ENCODE peak calls at places on chromosomes 12 and 14, in eight cellular contexts. Q is smooth muscle cell of the brain vasculature; A is G401; I is IMR-90; F is HT1080; U is neural crest cell; L is activated CD4-positive, alpha-beta T cell treated with anti-CD3 and anti-CD28 coated beads, Interleukin-2, amount 50 U/mL, for 24 hours; M is nephron progenitor cell. P is an unnamed sample.

GRCh38 chr12:18470251-18470650 is 208.9 kb downstream of the PIK3C2G start:
- DNase-seq in Q (no peak), A (no peak), I (no peak), F (no peak), U (no peak), L (no peak), M (no peak), P (no peak)

GRCh38 chr14:21978184-21978998 is 304.8 kb upstream of the OR4E1 start:
- DNase-seq in Q (no peak), A (peak; percentile 2), I (peak; percentile 15), F (peak; percentile 29), U (peak; percentile 53), L (peak; percentile 40), M (peak; percentile 68), P (peak; percentile 33)

GRCh38 chr12:50402270-50403000 is 1.8 kb downstream of the LARP4 start:
- DNase-seq in Q (no peak), A (no peak), I (no peak), F (no peak), U (no peak), L (no peak), M (no peak), P (peak; percentile 37)

GRCh38 chr14:70981005-70981952 is 74.0 kb downstream of the PCNX1 start:
- DNase-seq in Q (no peak), A (no peak), I (peak; percentile 15), F (peak; percentile 23), U (no peak), L (no peak), M (no peak), P (no peak)

GRCh38 chr14:72892879-72893635 is 844 bp downstream of the DPF3 start:
- DNase-seq in Q (no peak), A (peak; percentile 62), I (no peak), F (no peak), U (peak; percentile 25), L (no peak), M (peak; percentile 66), P (peak; percentile 67)

GRCh38 chr12:28033538-28033915 is 61.0 kb upstream of the PTHLH start:
- DNase-seq in Q (no peak), A (no peak), I (peak; percentile 74), F (peak; percentile 82), U (no peak), L (no peak), M (no peak), P (peak; percentile 84)

GRCh38 chr12:104750061-104750460 is 208.0 kb downstream of the SLC41A2 start:
- DNase-seq in Q (no peak), A (no peak), I (peak; percentile 75), F (peak; percentile 53), U (no peak), L (no peak), M (no peak), P (peak; percentile 61)

GRCh38 chr14:58533417-58533816 is 104.3 kb upstream of the DACT1 start:
- DNase-seq in Q (peak; percentile 43), A (no peak), I (no peak), F (no peak), U (peak; percentile 23), L (no peak), M (peak; percentile 14), P (peak; percentile 1)

GRCh38 chr14:102824832-102825231 is 47.6 kb downstream of the TRAF3 start:
- DNase-seq in Q (no peak), A (peak; percentile 91), I (peak; percentile 86), F (peak; percentile 86), U (no peak), L (no peak), M (no peak), P (peak; percentile 75)

GRCh38 chr12:3168775-3169221 is 91.6 kb downstream of the TSPAN9 start:
- DNase-seq in Q (peak; percentile 52), A (peak; percentile 92), I (peak; percentile 99), F (peak; percentile 96), U (no peak), L (no peak), M (no peak), P (peak; percentile 98)

GRCh38 chr14:68561531-68562007 is 231.3 kb downstream of the ZFP36L1 start:
- DNase-seq in Q (no peak), A (no peak), I (no peak), F (no peak), U (no peak), L (no peak), M (no peak), P (peak; percentile 34)

GRCh38 chr12:18653465-18653864 is 84.3 kb downstream of the PLCZ1 start:
- DNase-seq in Q (no peak), A (no peak), I (no peak), F (no peak), U (no peak), L (no peak), M (no peak), P (no peak)

GRCh38 chr12:96907681-96908163 is 665 bp downstream of the NEDD1 start:
- DNase-seq in Q (no peak), A (peak; percentile 16), I (peak; percentile 25), F (peak; percentile 31), U (peak; percentile 8), L (peak; percentile 1), M (peak; percentile 20), P (peak; percentile 59)

GRCh38 chr12:7068240-7068993 is 7.9 kb downstream of the C1S start:
- DNase-seq in Q (no peak), A (peak; percentile 92), I (peak; percentile 24), F (no peak), U (no peak), L (no peak), M (no peak), P (no peak)

GRCh38 chr12:98154850-98155249 is 360.5 kb upstream of the TMPO start:
- DNase-seq in Q (no peak), A (no peak), I (no peak), F (peak; percentile 11), U (peak; percentile 20), L (no peak), M (peak; percentile 49), P (no peak)

GRCh38 chr12:11652351-11653040 is 3.0 kb downstream of the ETV6 start:
- DNase-seq in Q (no peak), A (no peak), I (peak; percentile 67), F (peak; percentile 57), U (no peak), L (no peak), M (no peak), P (peak; percentile 73)

GRCh38 chr12:100473716-100474150 is at the start of gene NR1H4:
- DNase-seq in Q (no peak), A (no peak), I (peak; percentile 73), F (no peak), U (no peak), L (no peak), M (no peak), P (peak; percentile 39)

GRCh38 chr12:120359159-120359527 is 9.8 kb downstream of the MSI1 start:
- DNase-seq in Q (no peak), A (no peak), I (no peak), F (no peak), U (no peak), L (no peak), M (no peak), P (no peak)

GRCh38 chr12:97767347-97767746 is 304.7 kb downstream of the RMST start:
- DNase-seq in Q (no peak), A (no peak), I (no peak), F (no peak), U (no peak), L (no peak), M (no peak), P (no peak)

GRCh38 chr12:50579757-50580267 is 75.0 kb downstream of the DIP2B start:
- DNase-seq in Q (no peak), A (no peak), I (peak; percentile 60), F (peak; percentile 78), U (no peak), L (no peak), M (no peak), P (peak; percentile 84)

GRCh38 chr12:39541471-39541870 is 78.1 kb downstream of the ABCD2 start:
- DNase-seq in Q (no peak), A (no peak), I (no peak), F (no peak), U (no peak), L (no peak), M (no peak), P (no peak)

GRCh38 chr14:50825307-50825706 is 5.7 kb downstream of the NIN start:
- DNase-seq in Q (no peak), A (no peak), I (no peak), F (no peak), U (no peak), L (no peak), M (no peak), P (no peak)

GRCh38 chr12:115810166-115810565 is 467.3 kb downstream of the MED13L start:
- DNase-seq in Q (no peak), A (no peak), I (no peak), F (no peak), U (no peak), L (no peak), M (no peak), P (no peak)

P was measured in GM23248.